ENCODE peak calls at places on chromosomes 5 and 9, in four cellular contexts. One of them, this sample, is unnamed.

GRCh38 chr5:12322042-12322441 is 417.8 kb upstream of the CTNND2 start:
- DNase-seq in CD8-positive, alpha-beta T cell: no peak
- DNase-seq in bronchial epithelial cell: no peak
- DNase-seq in AG09319: no peak
- DNase-seq in this sample: no peak

GRCh38 chr9:93680445-93681315 is 104.3 kb downstream of the PHF2 start:
- DNase-seq in CD8-positive, alpha-beta T cell: peak
- DNase-seq in bronchial epithelial cell: no peak
- DNase-seq in AG09319: no peak
- DNase-seq in this sample: no peak

GRCh38 chr9:126690431-126691051 is 76.8 kb downstream of the LMX1B start:
- DNase-seq in CD8-positive, alpha-beta T cell: peak
- DNase-seq in bronchial epithelial cell: peak
- DNase-seq in AG09319: no peak
- DNase-seq in this sample: no peak

GRCh38 chr5:164235176-164235914 is 729.9 kb downstream of the MAT2B start:
- DNase-seq in CD8-positive, alpha-beta T cell: no peak
- DNase-seq in bronchial epithelial cell: peak
- DNase-seq in AG09319: no peak
- DNase-seq in this sample: no peak

GRCh38 chr9:89524888-89525385 is 27.0 kb upstream of the SEMA4D start:
- DNase-seq in CD8-positive, alpha-beta T cell: no peak
- DNase-seq in bronchial epithelial cell: no peak
- DNase-seq in AG09319: no peak
- DNase-seq in this sample: no peak

GRCh38 chr5:146283344-146283761 is 55.3 kb upstream of the POU4F3 start:
- DNase-seq in CD8-positive, alpha-beta T cell: no peak
- DNase-seq in bronchial epithelial cell: peak
- DNase-seq in AG09319: no peak
- DNase-seq in this sample: peak

GRCh38 chr9:120767451-120767850 is 25.8 kb downstream of the FBXW2 start:
- DNase-seq in CD8-positive, alpha-beta T cell: no peak
- DNase-seq in bronchial epithelial cell: peak
- DNase-seq in AG09319: no peak
- DNase-seq in this sample: no peak

GRCh38 chr5:56569051-56569450 is 246.3 kb upstream of the MAP3K1 start:
- DNase-seq in CD8-positive, alpha-beta T cell: no peak
- DNase-seq in bronchial epithelial cell: no peak
- DNase-seq in AG09319: no peak
- DNase-seq in this sample: no peak

GRCh38 chr9:14812806-14813205 is 90.3 kb upstream of the CER1 start:
- DNase-seq in CD8-positive, alpha-beta T cell: no peak
- DNase-seq in bronchial epithelial cell: no peak
- DNase-seq in AG09319: no peak
- DNase-seq in this sample: no peak

GRCh38 chr5:103607346-103607745 is 44.8 kb upstream of the NUDT12 start:
- DNase-seq in CD8-positive, alpha-beta T cell: no peak
- DNase-seq in bronchial epithelial cell: no peak
- DNase-seq in AG09319: no peak
- DNase-seq in this sample: no peak

GRCh38 chr5:1098986-1099597 is 12.8 kb downstream of the SLC12A7 start:
- DNase-seq in CD8-positive, alpha-beta T cell: no peak
- DNase-seq in bronchial epithelial cell: no peak
- DNase-seq in AG09319: no peak
- DNase-seq in this sample: no peak

GRCh38 chr9:35908484-35909125 is 685 bp upstream of the SPAAR start:
- DNase-seq in CD8-positive, alpha-beta T cell: no peak
- DNase-seq in bronchial epithelial cell: no peak
- DNase-seq in AG09319: no peak
- DNase-seq in this sample: no peak

GRCh38 chr9:80359291-80359690 is 787.5 kb downstream of the TLE4 start:
- DNase-seq in CD8-positive, alpha-beta T cell: no peak
- DNase-seq in bronchial epithelial cell: no peak
- DNase-seq in AG09319: no peak
- DNase-seq in this sample: no peak

GRCh38 chr5:37722236-37723146 is 117.3 kb downstream of the GDNF start:
- DNase-seq in CD8-positive, alpha-beta T cell: no peak
- DNase-seq in bronchial epithelial cell: peak
- DNase-seq in AG09319: peak
- DNase-seq in this sample: peak

GRCh38 chr5:37725185-37725584 is 114.7 kb downstream of the GDNF start:
- DNase-seq in CD8-positive, alpha-beta T cell: no peak
- DNase-seq in bronchial epithelial cell: no peak
- DNase-seq in AG09319: no peak
- DNase-seq in this sample: no peak

GRCh38 chr5:37724395-37725125 is 115.3 kb downstream of the GDNF start:
- DNase-seq in CD8-positive, alpha-beta T cell: no peak
- DNase-seq in bronchial epithelial cell: no peak
- DNase-seq in AG09319: no peak
- DNase-seq in this sample: peak

GRCh38 chr5:37721447-37721871 is 118.4 kb downstream of the GDNF start:
- DNase-seq in CD8-positive, alpha-beta T cell: no peak
- DNase-seq in bronchial epithelial cell: no peak
- DNase-seq in AG09319: no peak
- DNase-seq in this sample: no peak

GRCh38 chr5:37723147-37723961 is 116.5 kb downstream of the GDNF start:
- DNase-seq in CD8-positive, alpha-beta T cell: no peak
- DNase-seq in bronchial epithelial cell: no peak
- DNase-seq in AG09319: no peak
- DNase-seq in this sample: no peak
- TF ChIP-seq CTCF in CD8-positive, alpha-beta T cell: no peak
- TF ChIP-seq CTCF in bronchial epithelial cell: peak
- TF ChIP-seq CTCF in AG09319: peak
- TF ChIP-seq CTCF in this sample: peak

DNA sequence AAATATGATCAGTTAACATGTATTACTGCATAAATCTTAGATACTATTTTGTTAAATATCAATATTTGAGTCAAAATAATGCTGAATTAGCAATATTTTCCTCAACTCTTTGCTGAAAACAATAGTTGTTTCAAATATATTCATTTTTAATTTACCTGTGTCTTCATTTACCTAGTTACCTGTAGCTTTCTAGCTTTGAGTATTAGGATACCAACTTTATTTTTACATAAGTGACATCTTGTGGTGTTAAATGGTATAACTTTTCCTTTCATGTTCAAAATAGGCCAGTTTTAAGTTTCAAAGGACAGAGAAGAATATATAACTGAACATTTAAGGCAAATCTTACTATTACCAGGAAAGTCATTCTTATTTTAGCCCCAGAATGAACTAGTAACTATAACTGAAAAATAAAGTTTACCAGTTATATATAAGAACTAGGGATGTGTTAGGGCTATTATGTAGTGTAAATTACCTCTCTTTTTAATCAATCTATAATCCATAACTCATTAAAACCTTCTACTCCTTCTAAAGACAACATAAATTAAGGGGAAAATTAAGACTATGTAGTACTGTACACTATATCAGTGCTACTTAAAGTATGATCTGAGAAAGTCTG is 25.3 kb downstream of the AP3B1 start:
- DNase-seq in CD8-positive, alpha-beta T cell: no peak
- DNase-seq in bronchial epithelial cell: peak
- DNase-seq in AG09319: no peak
- DNase-seq in this sample: no peak
- TF ChIP-seq CTCF in CD8-positive, alpha-beta T cell: peak
- TF ChIP-seq CTCF in bronchial epithelial cell: peak
- TF ChIP-seq CTCF in AG09319: peak
- TF ChIP-seq CTCF in this sample: peak

GRCh38 chr9:4327504-4328191 is 27.8 kb upstream of the GLIS3 start:
- DNase-seq in CD8-positive, alpha-beta T cell: no peak
- DNase-seq in bronchial epithelial cell: peak
- DNase-seq in AG09319: peak
- DNase-seq in this sample: peak
- TF ChIP-seq CTCF in CD8-positive, alpha-beta T cell: no peak
- TF ChIP-seq CTCF in bronchial epithelial cell: no peak
- TF ChIP-seq CTCF in AG09319: peak
- TF ChIP-seq CTCF in this sample: peak

GRCh38 chr5:132736853-132737833 is at the start of gene KIF3A:
- DNase-seq in CD8-positive, alpha-beta T cell: peak
- DNase-seq in bronchial epithelial cell: peak
- DNase-seq in AG09319: peak
- DNase-seq in this sample: peak
- TF ChIP-seq CTCF in CD8-positive, alpha-beta T cell: peak
- TF ChIP-seq CTCF in bronchial epithelial cell: no peak
- TF ChIP-seq CTCF in AG09319: no peak
- TF ChIP-seq CTCF in this sample: peak

GRCh38 chr5:31007672-31008071 is 185.8 kb upstream of the CDH6 start:
- DNase-seq in CD8-positive, alpha-beta T cell: no peak
- DNase-seq in bronchial epithelial cell: no peak
- DNase-seq in AG09319: no peak
- DNase-seq in this sample: no peak
- TF ChIP-seq CTCF in CD8-positive, alpha-beta T cell: no peak
- TF ChIP-seq CTCF in bronchial epithelial cell: peak
- TF ChIP-seq CTCF in AG09319: no peak
- TF ChIP-seq CTCF in this sample: no peak

GRCh38 chr5:3599283-3600105 is 3.9 kb downstream of the IRX1 start:
- DNase-seq in CD8-positive, alpha-beta T cell: no peak
- DNase-seq in bronchial epithelial cell: no peak
- DNase-seq in AG09319: no peak
- DNase-seq in this sample: no peak
- TF ChIP-seq CTCF in CD8-positive, alpha-beta T cell: no peak
- TF ChIP-seq CTCF in bronchial epithelial cell: no peak
- TF ChIP-seq CTCF in AG09319: no peak
- TF ChIP-seq CTCF in this sample: no peak

DNA sequence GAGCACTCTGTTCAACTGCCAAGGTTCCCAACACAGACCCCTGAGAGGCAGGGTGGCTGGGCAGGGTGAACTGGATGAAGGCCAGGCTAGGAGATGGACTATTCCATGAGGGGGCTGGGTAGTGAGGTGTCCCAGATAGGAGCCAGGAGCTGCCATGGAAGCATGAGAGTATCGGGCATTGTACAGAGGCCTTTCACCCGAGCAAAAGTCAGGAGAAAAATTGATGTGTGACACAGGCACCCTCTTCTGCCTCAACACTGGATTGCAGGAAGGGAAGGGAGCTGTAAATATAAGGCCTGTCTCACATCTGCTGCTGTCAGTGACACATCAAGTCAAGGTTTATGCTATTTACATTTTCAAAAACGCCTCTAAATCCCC is 74.6 kb downstream of the UBAP1 start:
- DNase-seq in CD8-positive, alpha-beta T cell: no peak
- DNase-seq in bronchial epithelial cell: no peak
- DNase-seq in AG09319: no peak
- DNase-seq in this sample: peak
- TF ChIP-seq CTCF in CD8-positive, alpha-beta T cell: no peak
- TF ChIP-seq CTCF in bronchial epithelial cell: peak
- TF ChIP-seq CTCF in AG09319: peak
- TF ChIP-seq CTCF in this sample: no peak

GRCh38 chr5:77844408-77845272 is 68.5 kb upstream of the TBCA start:
- DNase-seq in CD8-positive, alpha-beta T cell: no peak
- DNase-seq in bronchial epithelial cell: no peak
- DNase-seq in AG09319: no peak
- DNase-seq in this sample: no peak

GRCh38 chr5:77843570-77844407 is 67.7 kb upstream of the TBCA start:
- DNase-seq in CD8-positive, alpha-beta T cell: no peak
- DNase-seq in bronchial epithelial cell: no peak
- DNase-seq in AG09319: no peak
- DNase-seq in this sample: no peak

GRCh38 chr5:77841616-77842015 is 65.5 kb upstream of the TBCA start:
- DNase-seq in CD8-positive, alpha-beta T cell: no peak
- DNase-seq in bronchial epithelial cell: no peak
- DNase-seq in AG09319: no peak
- DNase-seq in this sample: no peak

GRCh38 chr5:77840930-77841329 is 64.8 kb upstream of the TBCA start:
- DNase-seq in CD8-positive, alpha-beta T cell: no peak
- DNase-seq in bronchial epithelial cell: no peak
- DNase-seq in AG09319: no peak
- DNase-seq in this sample: no peak

DNA sequence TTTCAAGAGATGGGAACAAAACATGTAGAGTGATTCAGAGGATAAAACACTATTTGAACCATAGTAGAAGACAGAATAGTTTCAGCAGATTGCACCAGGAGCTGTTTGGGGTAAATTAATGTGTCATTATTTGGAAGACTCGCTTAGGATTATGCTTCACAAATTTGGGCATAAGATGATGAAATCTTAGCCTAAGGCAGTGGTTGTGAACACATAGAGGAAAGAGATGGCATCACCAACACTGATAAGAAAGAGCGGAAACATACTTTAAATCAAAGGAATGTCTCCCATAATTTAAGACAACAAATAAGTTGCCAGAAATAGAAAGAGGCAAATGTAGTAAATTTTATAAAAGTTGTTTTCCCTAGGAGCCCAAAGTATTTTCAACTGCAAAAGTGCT is 66.1 kb upstream of the TBCA start:
- DNase-seq in CD8-positive, alpha-beta T cell: no peak
- DNase-seq in bronchial epithelial cell: no peak
- DNase-seq in AG09319: no peak
- DNase-seq in this sample: no peak
- TF ChIP-seq CTCF in CD8-positive, alpha-beta T cell: no peak
- TF ChIP-seq CTCF in bronchial epithelial cell: no peak
- TF ChIP-seq CTCF in AG09319: no peak
- TF ChIP-seq CTCF in this sample: no peak

GRCh38 chr5:33049298-33049697 is 338.2 kb downstream of the NPR3 start:
- DNase-seq in CD8-positive, alpha-beta T cell: no peak
- DNase-seq in bronchial epithelial cell: peak
- DNase-seq in AG09319: no peak
- DNase-seq in this sample: peak
- TF ChIP-seq CTCF in CD8-positive, alpha-beta T cell: no peak
- TF ChIP-seq CTCF in bronchial epithelial cell: no peak
- TF ChIP-seq CTCF in AG09319: no peak
- TF ChIP-seq CTCF in this sample: no peak

DNA sequence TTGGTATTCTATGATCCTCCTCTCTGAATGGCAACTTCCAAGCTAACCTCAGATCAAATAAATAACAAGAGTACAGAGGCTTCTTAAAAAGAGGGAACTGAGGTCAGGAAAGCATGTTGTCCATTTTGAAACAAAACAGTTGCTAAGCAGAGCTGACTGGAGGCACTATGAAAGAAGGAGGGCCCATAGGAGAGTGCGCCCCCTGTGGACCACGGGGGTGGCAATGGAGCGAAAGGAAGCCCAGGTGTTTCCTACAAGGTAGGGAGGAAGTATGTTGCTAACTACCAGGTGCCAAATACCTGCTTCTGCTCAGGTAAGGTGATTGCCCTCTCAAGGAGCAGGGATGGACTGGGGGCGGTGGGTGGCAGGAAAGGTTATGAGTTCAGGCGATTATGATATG is 101.8 kb upstream of the MAST4 start:
- DNase-seq in CD8-positive, alpha-beta T cell: no peak
- DNase-seq in bronchial epithelial cell: no peak
- DNase-seq in AG09319: no peak
- DNase-seq in this sample: no peak
- TF ChIP-seq CTCF in CD8-positive, alpha-beta T cell: no peak
- TF ChIP-seq CTCF in bronchial epithelial cell: no peak
- TF ChIP-seq CTCF in AG09319: no peak
- TF ChIP-seq CTCF in this sample: no peak